ENCODE peak calls at places on chromosomes 7 and 10, in six cellular contexts. Z is Right ventricle myocardium superior, C is brain microvascular endothelial cell, W is HCEC 1CT, B is iPS-NIHi11, T is KBM-7. J is an unnamed sample.

GRCh38 chr10:6501931-6502330 is 78.1 kb downstream of the PRKCQ start:
- DNase-seq in C (no peak), B (no peak), T (no peak), W (no peak), Z (no peak), J (no peak)

GRCh38 chr10:129467346-129468119 is 492 bp downstream of the MGMT start:
- DNase-seq in C (no peak), T (no peak), W (no peak), Z (peak), B (no peak), J (no peak)

GRCh38 chr7:43303740-43304241 is 191.3 kb downstream of the HECW1 start:
- DNase-seq in C (peak), W (peak), Z (no peak), T (no peak), B (no peak), J (no peak)

GRCh38 chr7:372546-372938 is 82.6 kb downstream of the FOXL3 start:
- DNase-seq in B (no peak), T (no peak), W (no peak), C (no peak), Z (no peak), J (no peak)

GRCh38 chr7:26100940-26101339 is 51.1 kb upstream of the NFE2L3 start:
- DNase-seq in C (no peak), Z (no peak), W (no peak), B (no peak), T (peak), J (no peak)

GRCh38 chr7:450036-450435 is 69.6 kb downstream of the PDGFA start:
- DNase-seq in B (no peak), Z (no peak), W (no peak), C (no peak), T (no peak), J (no peak)

GRCh38 chr10:132364594-132364970 is 32.4 kb upstream of the PWWP2B start:
- DNase-seq in B (no peak), W (peak), C (no peak), T (no peak), Z (peak), J (no peak)

GRCh38 chr10:62650411-62650810 is 154.1 kb upstream of the ADO start:
- DNase-seq in C (no peak), Z (no peak), B (no peak), T (no peak), W (no peak), J (no peak)

GRCh38 chr7:123727071-123727837 is 21.5 kb downstream of the WASL start:
- DNase-seq in W (peak), B (no peak), Z (no peak), T (no peak), C (peak), J (no peak)

GRCh38 chr7:440059-440749 is 79.4 kb downstream of the PDGFA start:
- DNase-seq in C (no peak), T (no peak), W (no peak), Z (no peak), B (no peak), J (no peak)

GRCh38 chr10:46518028-46518725 is 38.3 kb downstream of the GPRIN2 start:
- DNase-seq in C (no peak), T (no peak), W (no peak), B (no peak), Z (no peak), J (no peak)

GRCh38 chr10:128064615-128065580 is 61.3 kb downstream of the MKI67 start:
- DNase-seq in T (peak), C (peak), W (peak), Z (peak), B (no peak), J (no peak)

GRCh38 chr10:122525788-122526187 is 34.8 kb upstream of the DMBT1 start:
- DNase-seq in C (no peak), T (no peak), B (no peak), Z (no peak), W (no peak), J (peak)

GRCh38 chr10:12726971-12727831 is 274.3 kb downstream of the CCDC3 start:
- DNase-seq in Z (no peak), W (no peak), B (no peak), C (no peak), T (no peak), J (no peak)

GRCh38 chr7:70494977-70495376 is 637.0 kb upstream of the GALNT17 start:
- DNase-seq in W (no peak), C (no peak), B (no peak), T (no peak), Z (no peak), J (no peak)

GRCh38 chr7:133910761-133911160 is 216.4 kb upstream of the LRGUK start:
- DNase-seq in B (no peak), C (no peak), Z (no peak), W (no peak), T (no peak), J (no peak)

GRCh38 chr7:87565877-87566276 is 34.8 kb downstream of the ABCB1 start:
- DNase-seq in Z (no peak), W (no peak), B (no peak), C (no peak), T (no peak), J (no peak)

GRCh38 chr7:85322252-85322651 is 135.4 kb upstream of the SEMA3D start:
- DNase-seq in B (no peak), C (no peak), T (no peak), Z (no peak), W (no peak), J (no peak)

GRCh38 chr10:126571203-126571602 is 99.3 kb downstream of the C10orf90 start:
- DNase-seq in B (no peak), Z (no peak), C (no peak), T (no peak), W (no peak), J (peak)

J was measured in iPS DF 19.7.